ENCODE peak calls at places on chromosomes 11 and 22, in seven cellular contexts. V is pulmonary artery endothelial cell; D is ELF-1; J is HEK293T; E is H7; Q is stimulated activated CD8-positive, alpha-beta memory T cell treated with anti-CD3 and anti-CD28 coated beads, Interleukin-7, amount 100 ng/mL, for 48 hours; G is HuH-7.5. M is an unnamed sample.
A peak's percentile ranks its signal among the peaks of the same experiment; 100 is the strongest.

GRCh38 chr11:8235925-8236324 is 27.8 kb downstream of the LMO1 start:
- DNase-seq in V (no peak), D (no peak), J (no peak), E (no peak), Q (no peak), G (no peak), M (no peak)

GRCh38 chr11:33387996-33388395 is 130.8 kb downstream of the HIPK3 start:
- DNase-seq in V (no peak), D (no peak), J (no peak), E (no peak), Q (no peak), G (no peak), M (no peak)

GRCh38 chr22:39466228-39467006 is 9.6 kb downstream of the MGAT3 start:
- DNase-seq in V (no peak), D (peak; percentile 71), J (no peak), E (no peak), Q (no peak), G (no peak), M (no peak)

GRCh38 chr11:64232182-64233018 is 2.0 kb upstream of the VEGFB start:
- DNase-seq in V (no peak), D (no peak), J (no peak), E (no peak), Q (no peak), G (no peak), M (no peak)

GRCh38 chr22:27949421-27949820 is 30.4 kb upstream of the PITPNB start:
- DNase-seq in V (no peak), D (no peak), J (no peak), E (no peak), Q (no peak), G (no peak), M (no peak)

GRCh38 chr22:39712938-39713525 is 142.5 kb downstream of the CACNA1I start:
- DNase-seq in V (no peak), D (no peak), J (no peak), E (no peak), Q (no peak), G (no peak), M (no peak)

GRCh38 chr11:75280227-75280671 is 39.7 kb downstream of the TPBGL start:
- DNase-seq in V (peak; percentile 62), D (peak; percentile 94), J (peak; percentile 88), E (peak; percentile 96), Q (peak; percentile 41), G (peak; percentile 90), M (no peak)

GRCh38 chr11:62505112-62505783 is 41.4 kb downstream of the AHNAK start:
- DNase-seq in V (no peak), D (peak; percentile 72), J (no peak), E (peak; percentile 91), Q (no peak), G (no peak), M (no peak)

GRCh38 chr22:48477031-48477721 is 1350.5 kb downstream of the BRD1 start:
- DNase-seq in V (no peak), D (no peak), J (no peak), E (no peak), Q (no peak), G (no peak), M (no peak)

GRCh38 chr11:84870486-84870885 is 756.7 kb downstream of the DLG2 start:
- DNase-seq in V (no peak), D (no peak), J (no peak), E (no peak), Q (no peak), G (no peak), M (no peak)

GRCh38 chr11:88068848-88069554 is 106.2 kb downstream of the RAB38 start:
- DNase-seq in V (no peak), D (no peak), J (no peak), E (no peak), Q (no peak), G (no peak), M (no peak)

GRCh38 chr11:84313830-84314359 is 1027.7 kb upstream of the CCDC90B start:
- DNase-seq in V (no peak), D (no peak), J (no peak), E (no peak), Q (no peak), G (no peak), M (no peak)

GRCh38 chr22:49191506-49191980 is 636.1 kb downstream of the BRD1 start:
- DNase-seq in V (no peak), D (no peak), J (no peak), E (no peak), Q (no peak), G (no peak), M (no peak)

GRCh38 chr11:17439316-17439782 is 37.3 kb downstream of the ABCC8 start:
- DNase-seq in V (no peak), D (no peak), J (no peak), E (peak; percentile 61), Q (no peak), G (peak; percentile 47), M (no peak)

GRCh38 chr22:40666151-40666848 is 13.0 kb upstream of the MCHR1 start:
- DNase-seq in V (no peak), D (no peak), J (no peak), E (no peak), Q (no peak), G (no peak), M (no peak)

GRCh38 chr11:46036009-46036408 is 85.2 kb downstream of the PHF21A start:
- DNase-seq in V (no peak), D (no peak), J (no peak), E (no peak), Q (no peak), G (no peak), M (no peak)

GRCh38 chr11:111189466-111189865 is 56.1 kb upstream of the POU2AF2 start:
- DNase-seq in V (no peak), D (no peak), J (no peak), E (peak; percentile 27), Q (no peak), G (no peak), M (no peak)

GRCh38 chr11:17171342-17171741 is 36.4 kb downstream of the PIK3C2A start:
- DNase-seq in V (peak; percentile 13), D (no peak), J (no peak), E (no peak), Q (no peak), G (no peak), M (no peak)

GRCh38 chr11:13261600-13262061 is 16.0 kb upstream of the BMAL1 start:
- DNase-seq in V (peak; percentile 49), D (peak; percentile 82), J (no peak), E (no peak), Q (no peak), G (no peak), M (no peak)

GRCh38 chr11:27720277-27720830 is 20.1 kb upstream of the BDNF start:
- DNase-seq in V (no peak), D (peak; percentile 79), J (peak; percentile 48), E (peak; percentile 75), Q (no peak), G (peak; percentile 80), M (no peak)

GRCh38 chr11:116078101-116078561 is 573.9 kb upstream of the CADM1 start:
- DNase-seq in V (no peak), D (peak; percentile 61), J (peak; percentile 51), E (peak; percentile 40), Q (no peak), G (no peak), M (no peak)

GRCh38 chr11:27864046-27865025 is 164.1 kb upstream of the BDNF start:
- DNase-seq in V (no peak), D (peak; percentile 33), J (no peak), E (no peak), Q (no peak), G (no peak), M (no peak)

M was measured in SIG-M5.